ENCODE peak calls at places on chromosomes 16 and 17, in six cellular contexts. L is NCI-H524; Q is mucosa of descending colon; R is CD8-positive, alpha-beta memory T cell; B is NCI-H1436; N is GM23338. M is an unnamed sample.

GRCh38 chr17:50831430-50832064 is 3.8 kb upstream of the WFIKKN2 start:
- DNase-seq in L (no peak), Q (no peak), R (no peak), B (no peak), N (peak; percentile 51), M (no peak)

GRCh38 chr16:8753411-8754054 is 43.9 kb downstream of the TMEM186 start:
- DNase-seq in L (no peak), Q (no peak), R (no peak), B (no peak), N (no peak), M (no peak)

GRCh38 chr17:44522883-44523671 is 19.9 kb upstream of the GPATCH8 start:
- DNase-seq in L (peak; percentile 67), Q (peak; percentile 81), R (no peak), B (peak; percentile 65), N (peak; percentile 94), M (peak; percentile 58)

GRCh38 chr17:81902023-81902652 is at the start of gene NPB:
- DNase-seq in L (no peak), Q (no peak), R (no peak), B (no peak), N (peak; percentile 73), M (peak; percentile 61)

GRCh38 chr16:65101009-65101408 is 20.9 kb downstream of the CDH11 start:
- DNase-seq in L (no peak), Q (no peak), R (no peak), B (no peak), N (no peak), M (no peak)

GRCh38 chr17:80795737-80796136 is 195.9 kb upstream of the CHMP6 start:
- DNase-seq in L (peak; percentile 86), Q (no peak), R (no peak), B (no peak), N (no peak), M (peak; percentile 20)

GRCh38 chr17:80494547-80494946 is 18.1 kb upstream of the NPTX1 start:
- DNase-seq in L (no peak), Q (no peak), R (no peak), B (no peak), N (no peak), M (no peak)

GRCh38 chr17:63516910-63517824 is 6.0 kb upstream of the KCNH6 start:
- DNase-seq in L (no peak), Q (no peak), R (no peak), B (no peak), N (no peak), M (peak; percentile 62)

GRCh38 chr16:88102597-88102996 is 151.4 kb downstream of the BANP start:
- DNase-seq in L (no peak), Q (no peak), R (no peak), B (no peak), N (no peak), M (no peak)

GRCh38 chr16:86457621-86458456 is 52.5 kb upstream of the FOXF1 start:
- DNase-seq in L (no peak), Q (no peak), R (no peak), B (no peak), N (no peak), M (peak; percentile 37)

GRCh38 chr17:41008811-41009210 is at the start of gene KRTAP3-1:
- DNase-seq in L (no peak), Q (no peak), R (no peak), B (peak; percentile 54), N (no peak), M (no peak)

GRCh38 chr17:7740481-7741001 is 23.0 kb downstream of the DNAH2 start:
- DNase-seq in L (peak; percentile 36), Q (no peak), R (no peak), B (no peak), N (no peak), M (no peak)

GRCh38 chr16:22183901-22184614 is 21.8 kb downstream of the SDR42E2 start:
- DNase-seq in L (peak; percentile 53), Q (no peak), R (no peak), B (no peak), N (peak; percentile 75), M (no peak)

GRCh38 chr17:42317256-42317966 is 29.1 kb downstream of the STAT5A start:
- DNase-seq in L (peak; percentile 62), Q (no peak), R (no peak), B (no peak), N (no peak), M (no peak)

GRCh38 chr16:67517661-67518423 is 10.8 kb upstream of the RIPOR1 start:
- DNase-seq in L (no peak), Q (no peak), R (no peak), B (no peak), N (no peak), M (no peak)

GRCh38 chr17:78735832-78736525 is 46.1 kb downstream of the CYTH1 start:
- DNase-seq in L (peak; percentile 49), Q (peak; percentile 71), R (peak; percentile 52), B (no peak), N (no peak), M (no peak)

GRCh38 chr17:66040402-66040801 is 151.5 kb downstream of the CEP112 start:
- DNase-seq in L (peak; percentile 4), Q (no peak), R (no peak), B (no peak), N (peak; percentile 23), M (no peak)